ENCODE peak calls at places on chromosomes 4 and X, in five cellular contexts. T, I, Q, F and R are unnamed samples.

GRCh38 chr4:15958562-15958961 is 4.4 kb downstream of the FGFBP2 start:
- DNase-seq in F (no peak), T (no peak), I (no peak), Q (no peak), R (no peak)

GRCh38 chr4:101649790-101650450 is 140.6 kb upstream of the BANK1 start:
- DNase-seq in F (no peak), I (no peak), Q (no peak), T (no peak), R (no peak)

GRCh38 chr4:68673143-68673542 is 2.7 kb upstream of the UGT2B15 start:
- DNase-seq in T (no peak), Q (no peak), I (no peak), F (no peak), R (no peak)

GRCh38 chrX:113790987-113791386 is 792.9 kb upstream of the HTR2C start:
- DNase-seq in F (no peak), I (no peak), Q (no peak), T (no peak), R (no peak)

GRCh38 chr4:8281519-8282133 is 12.1 kb downstream of the HTRA3 start:
- DNase-seq in I (peak; percentile 86), F (no peak), T (no peak), Q (no peak), R (no peak)

GRCh38 chrX:30654989-30655607 is 1.9 kb downstream of the GK start:
- DNase-seq in T (no peak), I (no peak), Q (no peak), F (no peak), R (no peak)

GRCh38 chr4:185346975-185347601 is 48.6 kb downstream of the LRP2BP start:
- DNase-seq in T (no peak), I (no peak), Q (no peak), F (no peak), R (no peak)

GRCh38 chr4:24809376-24809775 is 14.0 kb downstream of the SOD3 start:
- DNase-seq in F (no peak), I (no peak), T (no peak), Q (no peak), R (no peak)

GRCh38 chr4:2615821-2616220 is 79.4 kb downstream of the FAM193A start:
- DNase-seq in Q (no peak), T (no peak), F (no peak), I (no peak), R (no peak)

GRCh38 chr4:6263541-6264540 is 5.8 kb upstream of the WFS1 start:
- DNase-seq in Q (no peak), F (no peak), I (peak; percentile 63), T (no peak), R (no peak)

GRCh38 chr4:153260553-153261306 is 56.5 kb downstream of the TRIM2 start:
- DNase-seq in F (no peak), Q (no peak), I (no peak), T (no peak), R (no peak)

GRCh38 chr4:126977306-126977705 is 655.5 kb upstream of the INTU start:
- DNase-seq in I (no peak), T (no peak), Q (no peak), F (no peak), R (no peak)

GRCh38 chrX:10897768-10898167 is 213.4 kb upstream of the HCCS start:
- DNase-seq in T (no peak), Q (no peak), F (no peak), I (no peak), R (no peak)

GRCh38 chrX:151801980-151802379 is 67.4 kb downstream of the CNGA2 start:
- DNase-seq in Q (no peak), F (no peak), T (no peak), I (no peak), R (no peak)

DNA sequence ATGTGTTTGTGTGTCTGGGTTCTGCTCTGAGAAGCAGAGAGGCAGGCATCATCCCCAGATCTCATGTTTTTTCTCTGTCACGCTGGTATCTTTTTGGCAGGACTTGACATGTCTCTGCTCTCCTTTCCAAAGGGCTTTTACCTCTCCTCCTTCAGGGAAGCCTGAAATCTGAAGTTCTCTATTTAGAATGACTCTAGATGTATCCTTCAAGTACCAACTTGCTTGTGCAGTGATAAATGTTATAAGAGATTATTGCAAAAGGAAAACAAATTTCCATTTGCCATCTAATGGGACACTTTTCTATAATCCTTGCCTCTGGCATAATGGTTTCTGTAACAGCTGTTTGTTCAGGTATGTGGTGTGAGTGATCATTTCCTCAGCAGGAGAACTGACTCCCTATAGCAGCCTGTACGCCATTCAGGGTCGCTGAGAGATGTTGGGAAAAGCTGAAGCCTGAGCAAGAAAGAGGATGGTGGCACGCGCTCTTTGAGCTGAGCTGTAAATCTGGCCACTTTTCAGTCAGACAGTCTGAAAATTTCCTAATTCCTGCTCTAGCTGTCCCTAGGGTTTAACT is 72.5 kb downstream of the CNGA2 start:
- DNase-seq in Q (no peak), I (no peak), F (no peak), T (no peak), R (no peak)
- H3K9me3 ChIP-seq in Q (no peaks in the 10 kb centered on the region), I (no peaks in the 10 kb centered on the region), F (no peaks in the 10 kb centered on the region), T (peaks cover 2% of the 10 kb centered on the region), R (no peaks in the 10 kb centered on the region)

DNA sequence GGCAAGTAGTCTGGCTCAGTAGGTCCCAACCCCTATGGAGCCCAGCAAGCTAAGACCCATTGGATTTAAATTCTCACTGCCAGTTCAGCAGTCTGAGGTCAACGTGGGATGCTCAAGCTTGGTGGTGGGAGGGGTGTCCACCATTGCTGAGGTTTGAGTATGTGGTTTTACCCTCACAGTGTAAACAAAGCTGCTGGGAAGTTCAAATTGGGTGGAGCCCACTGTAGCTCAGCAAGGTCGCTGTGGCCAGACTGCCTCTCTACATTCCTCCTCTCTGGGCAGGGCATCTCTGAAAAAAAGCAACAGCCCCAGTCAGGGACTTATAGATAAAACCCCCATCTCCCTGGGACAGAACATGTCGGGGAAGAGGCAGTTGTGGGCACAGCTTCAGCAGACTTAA is 14.9 kb upstream of the RRAGB start:
- DNase-seq in I (no peak), F (no peak), Q (no peak), T (no peak), R (no peak)
- H3K9me3 ChIP-seq in I (no peaks in the 10 kb centered on the region), F (no peaks in the 10 kb centered on the region), Q (peaks cover 10% of the 10 kb centered on the region), T (peaks cover 2% of the 10 kb centered on the region), R (no peaks in the 10 kb centered on the region)

DNA sequence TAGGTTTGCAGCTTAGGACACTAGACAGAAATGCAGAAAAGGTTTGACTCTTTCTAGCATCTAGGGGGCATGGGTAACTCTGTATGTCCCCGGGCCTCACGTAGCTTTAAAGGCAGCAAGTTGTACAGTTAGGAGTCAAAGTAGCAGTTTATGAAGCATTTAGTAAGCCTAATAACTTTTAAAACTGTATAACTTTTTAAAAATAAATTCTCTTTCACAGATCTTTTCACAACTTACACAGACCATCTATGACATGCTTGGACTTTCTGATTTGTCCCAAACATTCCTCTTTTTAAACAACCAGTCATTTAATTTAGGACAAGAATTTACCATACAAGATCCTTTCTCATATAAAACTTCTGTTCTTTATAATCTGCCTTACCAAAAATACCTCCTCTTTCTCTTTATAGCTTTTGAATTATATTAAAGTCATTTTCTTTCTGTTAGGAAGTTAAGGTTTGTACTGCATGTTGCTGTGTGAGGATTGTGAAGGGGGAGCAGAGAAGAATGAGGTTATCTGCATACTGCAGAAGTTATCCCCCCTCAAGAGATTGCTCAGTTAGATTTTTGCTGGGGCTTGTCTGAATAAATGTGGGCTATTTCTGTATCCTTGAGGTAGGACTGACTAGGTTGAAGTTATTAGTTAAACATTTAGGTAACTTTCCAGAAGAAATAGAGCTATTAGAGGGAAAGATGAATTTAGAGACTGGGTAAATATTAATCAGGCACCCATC is 94.3 kb downstream of the CPE start:
- DNase-seq in T (peak; percentile 20), Q (no peak), F (no peak), I (no peak), R (no peak)
- H3K9me3 ChIP-seq in T (peaks cover 23% of the 10 kb centered on the region), Q (peaks cover 11% of the 10 kb centered on the region), F (peaks cover 28% of the 10 kb centered on the region), I (peaks cover 22% of the 10 kb centered on the region), R (peaks cover 4% of the 10 kb centered on the region)

GRCh38 chrX:143095841-143096240 is 70.1 kb downstream of the SPANXN4 start:
- DNase-seq in I (no peak), T (no peak), F (no peak), Q (no peak), R (no peak)

GRCh38 chrX:143095311-143095710 is 69.6 kb downstream of the SPANXN4 start:
- DNase-seq in T (no peak), F (no peak), Q (no peak), I (no peak), R (no peak)

DNA sequence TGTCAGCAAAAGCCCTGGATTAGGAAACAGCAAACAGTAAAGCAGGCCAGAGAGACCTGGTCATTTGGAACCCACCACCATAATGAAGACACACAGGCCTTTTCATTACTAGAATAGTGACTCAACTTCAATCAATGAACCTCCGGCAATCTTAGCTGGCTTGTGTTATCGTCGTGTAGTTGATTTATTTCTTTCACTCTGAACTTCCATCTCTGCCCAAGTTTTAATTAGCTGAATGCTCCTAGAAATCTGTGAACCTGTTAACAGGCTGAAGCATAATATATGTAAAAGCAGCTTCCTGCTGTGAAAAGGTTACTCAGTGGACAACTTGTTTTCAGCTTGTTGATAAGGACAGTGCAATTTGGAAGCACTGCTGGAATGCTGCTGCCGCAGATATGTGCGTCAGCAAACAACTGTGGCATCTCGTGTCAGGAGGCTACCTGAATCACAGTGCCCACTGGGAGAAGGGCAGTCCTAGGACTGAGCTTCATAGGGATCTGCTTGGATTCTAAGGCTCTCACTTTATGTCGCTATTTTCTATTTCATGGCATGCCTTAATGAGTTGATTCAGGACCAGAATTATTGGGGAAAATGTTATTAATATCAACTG is 68.9 kb downstream of the SPANXN4 start:
- DNase-seq in F (no peak), T (no peak), Q (no peak), I (no peak), R (no peak)
- H3K9me3 ChIP-seq in F (no peaks in the 10 kb centered on the region), T (no peaks in the 10 kb centered on the region), Q (no peaks in the 10 kb centered on the region), I (no peaks in the 10 kb centered on the region), R (no peaks in the 10 kb centered on the region)

GRCh38 chr4:118167306-118167705 is 133.0 kb downstream of the NDST3 start:
- DNase-seq in I (no peak), T (no peak), Q (no peak), F (no peak), R (no peak)
- H3K9me3 ChIP-seq in I (peaks cover 25% of the 10 kb centered on the region), T (no peaks in the 10 kb centered on the region), Q (no peaks in the 10 kb centered on the region), F (no peaks in the 10 kb centered on the region), R (no peaks in the 10 kb centered on the region)

DNA sequence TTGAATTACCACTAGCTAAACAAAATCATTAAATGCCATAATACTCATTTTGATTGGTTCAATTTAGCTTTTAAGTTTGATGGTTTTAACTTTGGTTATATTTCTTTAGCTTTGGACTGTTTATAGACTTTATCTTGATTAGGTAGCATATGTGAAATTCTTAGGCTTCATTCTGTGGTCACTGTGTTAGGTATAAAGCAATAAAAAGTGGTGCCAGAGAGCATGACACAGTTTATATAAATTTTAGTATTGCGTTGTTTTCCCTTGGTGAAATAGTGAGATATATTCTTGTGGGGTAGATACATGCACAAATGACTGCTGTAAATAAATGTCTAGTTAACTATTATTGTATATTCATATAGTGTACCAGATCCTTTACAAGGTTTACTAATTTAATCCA is 474.2 kb upstream of the GRID2 start:
- DNase-seq in T (no peak), Q (no peak), I (no peak), F (no peak), R (no peak)
- H3K9me3 ChIP-seq in T (peaks cover 6% of the 10 kb centered on the region), Q (peaks cover 10% of the 10 kb centered on the region), I (peaks cover 47% of the 10 kb centered on the region), F (peaks cover 14% of the 10 kb centered on the region), R (peaks cover 3% of the 10 kb centered on the region)

GRCh38 chrX:22467571-22467970 is 194.9 kb downstream of the CBLL2 start:
- DNase-seq in T (no peak), Q (no peak), F (no peak), I (no peak), R (no peak)
- H3K9me3 ChIP-seq in T (no peaks in the 10 kb centered on the region), Q (no peaks in the 10 kb centered on the region), F (no peaks in the 10 kb centered on the region), I (no peaks in the 10 kb centered on the region), R (no peaks in the 10 kb centered on the region)

GRCh38 chr4:181909368-181909767 is 333.8 kb upstream of the TENM3 start:
- DNase-seq in T (no peak), I (no peak), Q (no peak), F (no peak), R (no peak)
- H3K9me3 ChIP-seq in T (peaks cover 2% of the 10 kb centered on the region), I (peaks cover 21% of the 10 kb centered on the region), Q (no peaks in the 10 kb centered on the region), F (peaks cover 6% of the 10 kb centered on the region), R (no peaks in the 10 kb centered on the region)